ENCODE peak calls at places on chromosome 14, in nine cellular contexts. H is cardiac muscle cell, I is heart left ventricle, W is vagina, P is type B pancreatic cell, N is Peyer's patch, C is IMR-90, S is mucosa of descending colon, B is pancreas. R is an unnamed sample.

GRCh38 chr14:93976477-93977057 is at the start of gene ASB2:
- DNase-seq in S (peak; percentile 18), P (no peak), C (peak; percentile 52), I (peak; percentile 67), B (no peak), W (no peak), H (peak; percentile 25), N (peak; percentile 43), R (peak; percentile 54)

GRCh38 chr14:92644166-92644565 is 104.3 kb downstream of the LGMN start:
- DNase-seq in N (no peak), S (no peak), I (no peak), W (no peak), H (peak; percentile 47), B (no peak), C (peak; percentile 85), P (no peak), R (no peak)

GRCh38 chr14:68349900-68350323 is 443.0 kb downstream of the ZFP36L1 start:
- DNase-seq in C (peak; percentile 92), B (no peak), P (no peak), S (no peak), N (no peak), I (no peak), W (no peak), H (peak; percentile 43), R (no peak)

GRCh38 chr14:100168515-100168914 is 9.1 kb upstream of the DEGS2 start:
- DNase-seq in B (no peak), C (no peak), I (no peak), P (no peak), H (no peak), N (no peak), W (no peak), S (no peak), R (no peak)

GRCh38 chr14:21860172-21860571 is 186.6 kb upstream of the OR4E1 start:
- DNase-seq in P (no peak), B (no peak), C (no peak), I (no peak), N (no peak), H (peak; percentile 30), S (no peak), W (no peak), R (no peak)

GRCh38 chr14:103315368-103315911 is 18.6 kb upstream of the EIF5 start:
- DNase-seq in P (no peak), I (no peak), B (no peak), N (no peak), W (no peak), H (peak; percentile 95), S (no peak), C (peak; percentile 74), R (no peak)

GRCh38 chr14:28759658-28760313 is 6.8 kb upstream of the FOXG1 start:
- DNase-seq in P (no peak), W (no peak), S (peak; percentile 25), C (no peak), B (no peak), H (no peak), I (no peak), N (no peak), R (no peak)

GRCh38 chr14:80211143-80212024 is at the start of gene DIO2:
- DNase-seq in P (no peak), N (no peak), H (peak; percentile 57), S (no peak), W (no peak), C (peak; percentile 31), B (peak; percentile 34), I (peak; percentile 45), R (no peak)

GRCh38 chr14:33943081-33943480 is 7.8 kb downstream of the EGLN3 start:
- DNase-seq in C (no peak), B (peak; percentile 51), W (no peak), S (no peak), P (no peak), N (no peak), I (no peak), H (no peak), R (no peak)

GRCh38 chr14:75944607-75945241 is 37.1 kb downstream of the TGFB3 start:
- DNase-seq in B (no peak), P (no peak), W (no peak), N (no peak), H (no peak), I (no peak), S (no peak), C (no peak), R (no peak)
- TF ChIP-seq CTCF in B (no peak), P (no peak), W (no peak), N (no peak), H (no peak), I (no peak), S (no peak), C (no peak), R (no peak)

DNA sequence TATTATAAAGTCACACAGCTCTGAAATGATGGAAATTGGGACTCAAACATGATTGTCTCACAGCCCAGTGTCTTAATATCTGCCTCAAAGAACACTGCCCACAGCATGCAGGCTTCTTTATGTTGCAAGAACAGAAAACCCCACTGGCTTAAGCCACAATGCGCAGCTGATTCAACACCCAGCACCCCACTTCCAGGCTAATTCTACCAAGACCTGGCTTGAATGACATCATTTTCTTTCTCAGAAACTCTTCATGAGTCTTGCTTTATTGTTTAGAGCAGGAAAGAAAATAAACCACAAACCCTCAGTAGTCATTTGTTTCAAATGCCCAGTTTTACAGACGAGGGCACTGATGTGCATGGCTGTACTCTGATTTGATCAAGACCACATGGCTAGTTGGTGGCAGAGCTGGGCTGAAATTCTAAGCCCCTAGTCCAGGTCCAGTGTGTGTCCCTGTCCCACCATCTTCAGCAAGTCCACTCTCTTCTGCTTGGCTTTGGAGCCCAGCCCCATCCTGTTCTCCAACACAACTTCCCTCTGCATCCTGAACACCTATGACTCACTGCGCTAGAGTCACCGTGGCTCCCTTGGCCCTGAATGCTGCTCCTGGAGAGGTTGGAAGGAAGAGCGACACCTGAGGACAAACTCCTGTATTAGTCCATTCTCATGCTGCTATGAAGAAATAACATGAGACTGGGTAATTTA is 50.3 kb upstream of the SRSF5 start:
- DNase-seq in S (no peak), W (no peak), H (peak; percentile 96), N (no peak), P (no peak), C (peak; percentile 92), I (no peak), B (no peak), R (no peak)
- TF ChIP-seq CTCF in S (no peak), W (no peak), H (no peak), N (no peak), P (no peak), C (no peak), I (no peak), B (no peak), R (no peak)

GRCh38 chr14:75259510-75259855 is 19.1 kb upstream of the FOS start:
- DNase-seq in S (no peak), H (peak; percentile 80), C (peak; percentile 77), B (no peak), I (no peak), N (no peak), W (no peak), P (no peak), R (no peak)
- TF ChIP-seq CTCF in S (no peak), H (peak; percentile 29), C (peak; percentile 28), B (no peak), I (no peak), N (no peak), W (no peak), P (no peak), R (no peak)

GRCh38 chr14:54782803-54783659 is 119.6 kb downstream of the GCH1 start:
- DNase-seq in C (no peak), N (peak; percentile 65), I (no peak), H (no peak), B (no peak), P (no peak), W (no peak), S (no peak), R (no peak)
- TF ChIP-seq CTCF in C (no peak), N (peak; percentile 30), I (no peak), H (peak; percentile 26), B (no peak), P (peak; percentile 40), W (no peak), S (no peak), R (no peak)

GRCh38 chr14:74846168-74846567 is 29.8 kb downstream of the PROX2 start:
- DNase-seq in H (peak; percentile 56), S (no peak), C (peak; percentile 67), I (no peak), P (no peak), W (no peak), N (no peak), B (no peak), R (no peak)

GRCh38 chr14:74841230-74842207 is 34.4 kb downstream of the PROX2 start:
- DNase-seq in S (no peak), B (no peak), W (no peak), P (no peak), C (no peak), N (peak; percentile 38), I (no peak), H (no peak), R (no peak)

GRCh38 chr14:74840603-74841030 is 35.3 kb downstream of the PROX2 start:
- DNase-seq in S (no peak), B (no peak), H (no peak), C (no peak), N (no peak), P (no peak), I (no peak), W (no peak), R (no peak)

GRCh38 chr14:74846968-74847549 is 28.9 kb downstream of the PROX2 start:
- DNase-seq in I (no peak), B (no peak), N (no peak), S (no peak), P (no peak), C (peak; percentile 80), W (no peak), H (peak; percentile 30), R (no peak)

DNA sequence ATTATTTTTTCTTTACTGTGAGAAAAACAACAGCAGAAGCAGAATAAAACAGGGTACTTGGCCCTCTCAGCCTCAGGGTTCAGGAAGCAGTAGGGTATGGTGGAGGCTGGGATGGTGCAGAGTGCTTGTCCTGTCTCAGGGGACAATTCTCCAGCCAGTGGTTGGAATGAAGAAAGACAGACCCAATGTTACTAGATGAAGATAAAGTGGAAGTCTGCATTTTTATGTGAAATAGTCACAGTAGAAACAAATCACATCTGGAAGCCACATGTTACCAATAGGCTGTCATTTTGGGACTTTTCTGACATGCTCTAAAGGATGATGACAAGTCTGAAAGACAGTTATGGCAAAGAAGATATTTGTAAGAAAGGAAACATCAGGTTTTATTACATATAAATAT is 32.3 kb downstream of the PROX2 start:
- DNase-seq in B (no peak), P (no peak), S (no peak), I (no peak), H (peak; percentile 69), C (peak; percentile 54), N (no peak), W (no peak), R (no peak)
- TF ChIP-seq CTCF in B (no peak), P (no peak), S (no peak), I (no peak), H (no peak), C (peak; percentile 18), N (no peak), W (no peak), R (no peak)

GRCh38 chr14:51979399-51979709 is 10.0 kb upstream of the RTRAF start:
- DNase-seq in P (no peak), N (no peak), W (no peak), I (no peak), S (no peak), B (no peak), C (no peak), H (no peak), R (no peak)
- TF ChIP-seq CTCF in P (peak; percentile 23), N (no peak), W (no peak), I (no peak), S (peak; percentile 4), B (no peak), C (no peak), H (no peak), R (no peak)